ENCODE peak calls at places on chromosomes 3 and 15, in five cellular contexts. R is WERI-Rb-1, P is stomach, X is left lung, J is GM10248. D is an unnamed sample.

GRCh38 chr3:179945569-179945968 is 91.2 kb downstream of the PEX5L start:
- DNase-seq in R (no peak), X (no peak), P (no peak), J (no peak), D (no peak)

GRCh38 chr3:156425651-156426050 is 129.3 kb downstream of the SSR3 start:
- DNase-seq in P (no peak), J (no peak), R (no peak), X (no peak), D (no peak)

GRCh38 chr15:42405876-42406482 is 46.7 kb downstream of the CAPN3 start:
- DNase-seq in R (no peak), J (no peak), P (no peak), X (no peak), D (no peak)

GRCh38 chr15:89523101-89523500 is 26.7 kb upstream of the RHCG start:
- DNase-seq in X (no peak), J (no peak), P (no peak), R (no peak), D (no peak)

GRCh38 chr15:40909662-40910625 is 15.7 kb downstream of the VPS18 start:
- DNase-seq in J (no peak), X (no peak), P (no peak), R (no peak), D (no peak)

GRCh38 chr3:114597012-114597411 is 303.2 kb downstream of the TIGIT start:
- DNase-seq in P (no peak), R (no peak), X (no peak), J (no peak), D (no peak)

GRCh38 chr3:152359385-152360248 is 90.9 kb downstream of the MBNL1 start:
- DNase-seq in X (no peak), J (no peak), R (no peak), P (no peak), D (no peak)

GRCh38 chr15:59074607-59075006 is 30.3 kb upstream of the CCNB2 start:
- DNase-seq in P (no peak), J (no peak), X (no peak), R (no peak), D (no peak)

GRCh38 chr3:172244011-172244410 is 204.2 kb downstream of the GHSR start:
- DNase-seq in P (no peak), X (no peak), R (no peak), J (no peak), D (no peak)

GRCh38 chr3:44476181-44476599 is 1.3 kb downstream of the ZNF445 start:
- DNase-seq in R (no peak), P (no peak), X (no peak), J (no peak), D (no peak)

GRCh38 chr15:92908369-92909057 is 8.4 kb downstream of the CHD2 start:
- DNase-seq in X (no peak), R (no peak), P (no peak), J (no peak), D (no peak)

GRCh38 chr3:31196881-31197364 is 302.5 kb upstream of the GADL1 start:
- DNase-seq in J (no peak), R (no peak), P (no peak), X (no peak), D (no peak)

GRCh38 chr3:64687781-64688515 is at the start of gene ADAMTS9:
- DNase-seq in J (no peak), X (peak; percentile 89), R (peak; percentile 42), P (peak; percentile 42), D (peak; percentile 89)

GRCh38 chr15:62173215-62173614 is 8.1 kb upstream of the C2CD4B start:
- DNase-seq in R (no peak), X (no peak), P (no peak), J (no peak), D (peak; percentile 65)

GRCh38 chr15:36667296-36667695 is 87.9 kb downstream of the CDIN1 start:
- DNase-seq in X (no peak), J (no peak), R (no peak), P (no peak), D (no peak)

GRCh38 chr15:36675008-36675407 is 95.6 kb downstream of the CDIN1 start:
- DNase-seq in R (no peak), X (no peak), P (no peak), J (no peak), D (no peak)

GRCh38 chr15:36666228-36666627 is 86.8 kb downstream of the CDIN1 start:
- DNase-seq in J (no peak), R (no peak), X (no peak), P (no peak), D (no peak)

DNA sequence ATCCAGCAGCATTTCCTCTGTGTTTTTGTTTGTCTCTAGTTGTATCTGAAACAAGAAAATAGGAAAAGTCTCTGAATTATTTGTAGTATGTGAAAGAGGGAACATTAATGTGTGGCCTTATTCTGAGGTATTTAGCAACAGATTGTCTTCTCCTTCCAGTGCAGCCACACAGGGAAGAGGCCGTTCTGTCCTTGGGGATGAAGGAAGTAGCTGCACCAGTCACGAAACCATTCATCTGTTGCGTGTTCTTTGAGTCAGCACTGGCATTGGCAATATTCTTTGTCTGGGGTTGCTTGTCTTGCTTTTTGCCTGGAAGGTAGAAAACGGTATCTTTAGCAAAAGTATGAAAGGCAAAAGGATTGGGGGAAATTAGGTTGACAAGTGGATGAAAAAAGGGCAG is 91.6 kb downstream of the CDIN1 start:
- DNase-seq in J (no peak), P (no peak), X (no peak), R (no peak), D (no peak)
- TF ChIP-seq CTCF in J (no peak), P (no peak), X (no peak), R (no peak), D (no peak)

GRCh38 chr3:127637546-127637945 is 8.6 kb downstream of the PODXL2 start:
- DNase-seq in J (no peak), X (no peak), R (no peak), P (no peak), D (no peak)
- TF ChIP-seq CTCF in J (no peak), X (no peak), R (no peak), P (no peak), D (no peak)

GRCh38 chr3:9818666-9819335 is 8.7 kb downstream of the TTLL3 start:
- DNase-seq in P (no peak), R (no peak), J (no peak), X (no peak), D (no peak)

GRCh38 chr3:9825461-9826040 is 15.5 kb downstream of the TTLL3 start:
- DNase-seq in X (no peak), R (no peak), J (no peak), P (no peak), D (no peak)

GRCh38 chr3:9820543-9820942 is 10.5 kb downstream of the TTLL3 start:
- DNase-seq in P (no peak), R (no peak), X (no peak), J (no peak), D (peak; percentile 17)

GRCh38 chr3:9817437-9817836 is 7.4 kb downstream of the TTLL3 start:
- DNase-seq in X (no peak), R (no peak), J (no peak), P (no peak), D (no peak)

GRCh38 chr3:9820944-9821343 is 10.9 kb downstream of the TTLL3 start:
- DNase-seq in X (no peak), P (no peak), J (no peak), R (peak; percentile 47), D (no peak)
- TF ChIP-seq CTCF in X (no peak), P (no peak), J (no peak), R (peak; percentile 59), D (no peak)

GRCh38 chr15:50181983-50182232 is at the start of gene SLC27A2:
- DNase-seq in R (peak; percentile 78), X (peak; percentile 89), P (peak; percentile 46), J (no peak), D (peak; percentile 72)
- TF ChIP-seq CTCF in R (peak; percentile 79), X (no peak), P (no peak), J (peak; percentile 63), D (peak; percentile 20)

GRCh38 chr3:9238727-9239295 is 10.6 kb downstream of the SRGAP3 start:
- DNase-seq in X (no peak), P (no peak), J (no peak), R (no peak), D (no peak)
- TF ChIP-seq CTCF in X (no peak), P (no peak), J (no peak), R (no peak), D (no peak)

GRCh38 chr3:52217409-52217805 is 8.0 kb downstream of the TLR9 start:
- DNase-seq in J (no peak), X (no peak), R (no peak), P (no peak), D (no peak)

GRCh38 chr3:52220380-52221026 is 4.9 kb downstream of the TLR9 start:
- DNase-seq in P (peak; percentile 87), X (peak; percentile 95), J (peak; percentile 85), R (peak; percentile 76), D (peak; percentile 87)

GRCh38 chr3:52218454-52218853 is 7.0 kb downstream of the TLR9 start:
- DNase-seq in P (no peak), J (no peak), X (no peak), R (no peak), D (no peak)

GRCh38 chr3:52218026-52218425 is 7.4 kb downstream of the TLR9 start:
- DNase-seq in R (no peak), P (no peak), J (no peak), X (no peak), D (no peak)

GRCh38 chr3:52218953-52219650 is 6.3 kb downstream of the TLR9 start:
- DNase-seq in R (no peak), J (no peak), P (peak; percentile 71), X (peak; percentile 73), D (peak; percentile 36)
- TF ChIP-seq CTCF in R (no peak), J (no peak), P (no peak), X (no peak), D (no peak)

GRCh38 chr3:17686613-17687012 is 55.8 kb downstream of the TBC1D5 start:
- DNase-seq in R (peak; percentile 12), J (no peak), X (no peak), P (no peak), D (no peak)
- TF ChIP-seq CTCF in R (peak; percentile 35), J (peak; percentile 22), X (no peak), P (no peak), D (peak; percentile 27)

DNA sequence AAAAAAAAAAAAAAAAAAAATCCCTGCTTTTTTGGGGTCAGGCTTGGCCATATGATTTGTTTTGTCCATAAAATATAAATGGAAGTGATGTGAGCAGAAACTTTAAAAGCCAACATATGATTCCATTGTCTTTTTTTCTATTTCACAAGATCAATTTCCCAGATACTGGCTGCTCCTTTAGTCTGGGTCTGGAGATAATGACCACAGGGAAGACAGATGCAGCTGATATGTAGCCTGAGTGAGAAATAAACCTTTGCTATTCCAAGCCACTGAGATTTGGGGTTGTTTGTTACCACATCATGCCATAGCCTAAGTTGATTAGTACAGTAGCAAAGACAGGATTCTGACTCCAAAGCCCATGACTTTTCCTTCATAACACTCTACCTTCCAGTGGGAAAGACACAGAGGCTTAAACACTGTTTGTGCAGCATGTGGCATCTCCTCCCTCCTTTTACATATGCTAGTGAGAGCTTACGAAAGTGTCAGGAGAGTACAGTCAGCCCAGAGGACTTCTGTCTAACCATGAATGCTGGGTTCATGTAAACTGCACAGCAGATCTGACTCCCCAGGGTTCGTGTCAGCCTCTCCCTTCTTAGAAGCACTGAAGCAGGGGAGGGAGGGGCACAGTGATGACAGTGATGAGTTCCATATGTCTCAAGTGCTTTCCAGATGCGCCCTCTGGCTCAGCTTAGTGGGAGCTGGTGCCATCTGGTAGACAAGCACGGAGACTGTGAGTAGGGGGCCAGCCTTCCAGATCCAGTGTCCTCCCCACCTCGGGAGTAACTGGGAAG is 36.7 kb upstream of the SLC7A14 start:
- DNase-seq in J (no peak), X (no peak), P (no peak), R (peak; percentile 80), D (peak; percentile 43)
- TF ChIP-seq CTCF in J (no peak), X (no peak), P (no peak), R (peak; percentile 13), D (no peak)

GRCh38 chr3:189267981-189268613 is 96.3 kb downstream of the TPRG1 start:
- DNase-seq in R (no peak), X (no peak), J (no peak), P (no peak), D (no peak)
- TF ChIP-seq CTCF in R (no peak), X (peak; percentile 16), J (no peak), P (no peak), D (no peak)

D was measured in heart left ventricle.